ENCODE peak calls at places on chromosome 1, in nine cellular contexts. One of them, this sample, is unnamed.

GRCh38 chr1:4025752-4026151 is 125.7 kb upstream of the C1orf174 start:
- DNase-seq in testis: no peak
- DNase-seq in NCI-H2227 treated with DMSO at 0.1 percent for 48 hours: no peak
- DNase-seq in RWPE1: no peak
- DNase-seq in activated CD4-positive, alpha-beta T cell treated with anti-CD3 and anti-CD28 coated beads, Interleukin-2, amount 50 U/mL, for 1 hour: no peak
- DNase-seq in AG04450: no peak
- DNase-seq in T47D: no peak
- DNase-seq in DMS153: no peak
- DNase-seq in astrocyte of the cerebellum: no peak
- DNase-seq in this sample: no peak

GRCh38 chr1:47693115-47693514 is 255.3 kb downstream of the FOXD2 start:
- DNase-seq in testis: no peak
- DNase-seq in NCI-H2227 treated with DMSO at 0.1 percent for 48 hours: no peak
- DNase-seq in RWPE1: no peak
- DNase-seq in activated CD4-positive, alpha-beta T cell treated with anti-CD3 and anti-CD28 coated beads, Interleukin-2, amount 50 U/mL, for 1 hour: no peak
- DNase-seq in AG04450: no peak
- DNase-seq in T47D: no peak
- DNase-seq in DMS153: no peak
- DNase-seq in astrocyte of the cerebellum: no peak
- DNase-seq in this sample: no peak

GRCh38 chr1:107702946-107703571 is 261.9 kb downstream of the VAV3 start:
- DNase-seq in testis: no peak
- DNase-seq in NCI-H2227 treated with DMSO at 0.1 percent for 48 hours: no peak
- DNase-seq in RWPE1: no peak
- DNase-seq in activated CD4-positive, alpha-beta T cell treated with anti-CD3 and anti-CD28 coated beads, Interleukin-2, amount 50 U/mL, for 1 hour: no peak
- DNase-seq in AG04450: no peak
- DNase-seq in T47D: peak
- DNase-seq in DMS153: no peak
- DNase-seq in astrocyte of the cerebellum: no peak
- DNase-seq in this sample: no peak

GRCh38 chr1:65980241-65980640 is 187.5 kb downstream of the PDE4B start:
- DNase-seq in testis: no peak
- DNase-seq in NCI-H2227 treated with DMSO at 0.1 percent for 48 hours: no peak
- DNase-seq in RWPE1: no peak
- DNase-seq in activated CD4-positive, alpha-beta T cell treated with anti-CD3 and anti-CD28 coated beads, Interleukin-2, amount 50 U/mL, for 1 hour: no peak
- DNase-seq in AG04450: no peak
- DNase-seq in T47D: no peak
- DNase-seq in DMS153: no peak
- DNase-seq in astrocyte of the cerebellum: no peak
- DNase-seq in this sample: no peak

GRCh38 chr1:81670286-81670685 is 130.4 kb upstream of the ADGRL2 start:
- DNase-seq in testis: peak
- DNase-seq in NCI-H2227 treated with DMSO at 0.1 percent for 48 hours: peak
- DNase-seq in RWPE1: peak
- DNase-seq in activated CD4-positive, alpha-beta T cell treated with anti-CD3 and anti-CD28 coated beads, Interleukin-2, amount 50 U/mL, for 1 hour: no peak
- DNase-seq in AG04450: peak
- DNase-seq in T47D: no peak
- DNase-seq in DMS153: peak
- DNase-seq in astrocyte of the cerebellum: peak
- DNase-seq in this sample: peak

GRCh38 chr1:54229281-54229891 is 29.4 kb downstream of the MRPL37 start:
- DNase-seq in testis: peak
- DNase-seq in NCI-H2227 treated with DMSO at 0.1 percent for 48 hours: no peak
- DNase-seq in RWPE1: peak
- DNase-seq in activated CD4-positive, alpha-beta T cell treated with anti-CD3 and anti-CD28 coated beads, Interleukin-2, amount 50 U/mL, for 1 hour: no peak
- DNase-seq in AG04450: no peak
- DNase-seq in T47D: no peak
- DNase-seq in DMS153: no peak
- DNase-seq in astrocyte of the cerebellum: no peak
- DNase-seq in this sample: no peak

GRCh38 chr1:26696645-26697440 is 1.0 kb downstream of the ARID1A start:
- DNase-seq in testis: peak
- DNase-seq in NCI-H2227 treated with DMSO at 0.1 percent for 48 hours: no peak
- DNase-seq in RWPE1: no peak
- DNase-seq in activated CD4-positive, alpha-beta T cell treated with anti-CD3 and anti-CD28 coated beads, Interleukin-2, amount 50 U/mL, for 1 hour: peak
- DNase-seq in AG04450: no peak
- DNase-seq in T47D: no peak
- DNase-seq in DMS153: no peak
- DNase-seq in astrocyte of the cerebellum: no peak
- DNase-seq in this sample: no peak

GRCh38 chr1:6009120-6010040 is 17.2 kb upstream of the NPHP4 start:
- DNase-seq in testis: no peak
- DNase-seq in NCI-H2227 treated with DMSO at 0.1 percent for 48 hours: no peak
- DNase-seq in RWPE1: no peak
- DNase-seq in activated CD4-positive, alpha-beta T cell treated with anti-CD3 and anti-CD28 coated beads, Interleukin-2, amount 50 U/mL, for 1 hour: no peak
- DNase-seq in AG04450: no peak
- DNase-seq in T47D: no peak
- DNase-seq in DMS153: no peak
- DNase-seq in astrocyte of the cerebellum: no peak
- DNase-seq in this sample: peak

GRCh38 chr1:219269171-219269570 is 95.5 kb downstream of the LYPLAL1 start:
- DNase-seq in testis: no peak
- DNase-seq in NCI-H2227 treated with DMSO at 0.1 percent for 48 hours: no peak
- DNase-seq in RWPE1: no peak
- DNase-seq in activated CD4-positive, alpha-beta T cell treated with anti-CD3 and anti-CD28 coated beads, Interleukin-2, amount 50 U/mL, for 1 hour: no peak
- DNase-seq in AG04450: no peak
- DNase-seq in T47D: no peak
- DNase-seq in DMS153: no peak
- DNase-seq in astrocyte of the cerebellum: no peak
- DNase-seq in this sample: no peak

GRCh38 chr1:36771222-36771621 is 263.1 kb downstream of the GRIK3 start:
- DNase-seq in testis: no peak
- DNase-seq in NCI-H2227 treated with DMSO at 0.1 percent for 48 hours: no peak
- DNase-seq in RWPE1: no peak
- DNase-seq in activated CD4-positive, alpha-beta T cell treated with anti-CD3 and anti-CD28 coated beads, Interleukin-2, amount 50 U/mL, for 1 hour: no peak
- DNase-seq in AG04450: no peak
- DNase-seq in T47D: no peak
- DNase-seq in DMS153: no peak
- DNase-seq in astrocyte of the cerebellum: no peak
- DNase-seq in this sample: no peak

GRCh38 chr1:112849967-112850641 is 105.9 kb downstream of the SLC16A1 start:
- DNase-seq in testis: no peak
- DNase-seq in NCI-H2227 treated with DMSO at 0.1 percent for 48 hours: peak
- DNase-seq in RWPE1: no peak
- DNase-seq in activated CD4-positive, alpha-beta T cell treated with anti-CD3 and anti-CD28 coated beads, Interleukin-2, amount 50 U/mL, for 1 hour: no peak
- DNase-seq in AG04450: no peak
- DNase-seq in T47D: no peak
- DNase-seq in DMS153: no peak
- DNase-seq in astrocyte of the cerebellum: no peak
- DNase-seq in this sample: no peak

GRCh38 chr1:82318921-82319320 is 518.2 kb downstream of the ADGRL2 start:
- DNase-seq in testis: no peak
- DNase-seq in NCI-H2227 treated with DMSO at 0.1 percent for 48 hours: no peak
- DNase-seq in RWPE1: peak
- DNase-seq in activated CD4-positive, alpha-beta T cell treated with anti-CD3 and anti-CD28 coated beads, Interleukin-2, amount 50 U/mL, for 1 hour: no peak
- DNase-seq in AG04450: no peak
- DNase-seq in T47D: no peak
- DNase-seq in DMS153: no peak
- DNase-seq in astrocyte of the cerebellum: no peak
- DNase-seq in this sample: no peak

GRCh38 chr1:213603087-213603486 is 384.7 kb upstream of the PROX1 start:
- DNase-seq in testis: no peak
- DNase-seq in NCI-H2227 treated with DMSO at 0.1 percent for 48 hours: no peak
- DNase-seq in RWPE1: no peak
- DNase-seq in activated CD4-positive, alpha-beta T cell treated with anti-CD3 and anti-CD28 coated beads, Interleukin-2, amount 50 U/mL, for 1 hour: no peak
- DNase-seq in AG04450: no peak
- DNase-seq in T47D: no peak
- DNase-seq in DMS153: no peak
- DNase-seq in astrocyte of the cerebellum: no peak
- DNase-seq in this sample: no peak

GRCh38 chr1:188027613-188028012 is 1198.9 kb downstream of the PLA2G4A start:
- DNase-seq in testis: no peak
- DNase-seq in NCI-H2227 treated with DMSO at 0.1 percent for 48 hours: no peak
- DNase-seq in RWPE1: peak
- DNase-seq in activated CD4-positive, alpha-beta T cell treated with anti-CD3 and anti-CD28 coated beads, Interleukin-2, amount 50 U/mL, for 1 hour: no peak
- DNase-seq in AG04450: peak
- DNase-seq in T47D: no peak
- DNase-seq in DMS153: no peak
- DNase-seq in astrocyte of the cerebellum: peak
- DNase-seq in this sample: peak

GRCh38 chr1:5576111-5577065 is 415.8 kb downstream of the NPHP4 start:
- DNase-seq in testis: no peak
- DNase-seq in NCI-H2227 treated with DMSO at 0.1 percent for 48 hours: no peak
- DNase-seq in RWPE1: no peak
- DNase-seq in activated CD4-positive, alpha-beta T cell treated with anti-CD3 and anti-CD28 coated beads, Interleukin-2, amount 50 U/mL, for 1 hour: no peak
- DNase-seq in AG04450: no peak
- DNase-seq in T47D: no peak
- DNase-seq in DMS153: no peak
- DNase-seq in astrocyte of the cerebellum: no peak
- DNase-seq in this sample: no peak

GRCh38 chr1:67750690-67751052 is 65.7 kb downstream of the GADD45A start:
- DNase-seq in testis: no peak
- DNase-seq in NCI-H2227 treated with DMSO at 0.1 percent for 48 hours: no peak
- DNase-seq in RWPE1: no peak
- DNase-seq in activated CD4-positive, alpha-beta T cell treated with anti-CD3 and anti-CD28 coated beads, Interleukin-2, amount 50 U/mL, for 1 hour: no peak
- DNase-seq in AG04450: no peak
- DNase-seq in T47D: no peak
- DNase-seq in DMS153: no peak
- DNase-seq in astrocyte of the cerebellum: no peak
- DNase-seq in this sample: no peak

GRCh38 chr1:30201015-30201414 is 522.4 kb downstream of the MATN1 start:
- DNase-seq in testis: no peak
- DNase-seq in NCI-H2227 treated with DMSO at 0.1 percent for 48 hours: no peak
- DNase-seq in RWPE1: no peak
- DNase-seq in activated CD4-positive, alpha-beta T cell treated with anti-CD3 and anti-CD28 coated beads, Interleukin-2, amount 50 U/mL, for 1 hour: no peak
- DNase-seq in AG04450: no peak
- DNase-seq in T47D: no peak
- DNase-seq in DMS153: no peak
- DNase-seq in astrocyte of the cerebellum: no peak
- DNase-seq in this sample: no peak

GRCh38 chr1:29383972-29384371 is 147.7 kb downstream of the PTPRU start:
- DNase-seq in testis: no peak
- DNase-seq in NCI-H2227 treated with DMSO at 0.1 percent for 48 hours: no peak
- DNase-seq in RWPE1: peak
- DNase-seq in activated CD4-positive, alpha-beta T cell treated with anti-CD3 and anti-CD28 coated beads, Interleukin-2, amount 50 U/mL, for 1 hour: no peak
- DNase-seq in AG04450: peak
- DNase-seq in T47D: no peak
- DNase-seq in DMS153: no peak
- DNase-seq in astrocyte of the cerebellum: no peak
- DNase-seq in this sample: no peak

GRCh38 chr1:218435528-218435927 is 90.4 kb downstream of the TGFB2 start:
- DNase-seq in testis: no peak
- DNase-seq in NCI-H2227 treated with DMSO at 0.1 percent for 48 hours: no peak
- DNase-seq in RWPE1: no peak
- DNase-seq in activated CD4-positive, alpha-beta T cell treated with anti-CD3 and anti-CD28 coated beads, Interleukin-2, amount 50 U/mL, for 1 hour: no peak
- DNase-seq in AG04450: no peak
- DNase-seq in T47D: no peak
- DNase-seq in DMS153: no peak
- DNase-seq in astrocyte of the cerebellum: no peak
- DNase-seq in this sample: no peak

This sample was measured in NCI-H460.